ENCODE peak calls at places on chromosomes 7 and 10, in four cellular contexts. Z, K, Q and S are unnamed samples.
A peak's percentile ranks its signal among the peaks of the same experiment; 100 is the strongest.

GRCh38 chr10:70232155-70232858 is 922 bp downstream of the PPA1 start:
- DNase-seq in Z (peak; percentile 28), Q (no peak), K (peak; percentile 22), S (no peak)

GRCh38 chr7:45001826-45002225 is 1.8 kb downstream of the CCM2 start:
- DNase-seq in K (no peak), Z (no peak), Q (no peak), S (no peak)

GRCh38 chr10:5497948-5498730 is 1.2 kb downstream of the CALML5 start:
- DNase-seq in Q (no peak), K (no peak), Z (no peak), S (no peak)

GRCh38 chr7:71740196-71740560 is 608.2 kb downstream of the GALNT17 start:
- DNase-seq in Z (no peak), Q (no peak), K (no peak), S (no peak)

GRCh38 chr7:108181073-108181985 is 51.2 kb upstream of the LAMB4 start:
- DNase-seq in Q (peak; percentile 51), Z (no peak), K (peak; percentile 57), S (peak; percentile 64)

GRCh38 chr7:66728571-66728970 is 12.0 kb upstream of the RABGEF1 start:
- DNase-seq in Z (no peak), K (no peak), Q (no peak), S (no peak)

GRCh38 chr7:11985971-11986370 is 154.0 kb upstream of the THSD7A start:
- DNase-seq in Z (no peak), K (no peak), Q (no peak), S (no peak)

GRCh38 chr10:72690071-72690755 is 1.7 kb upstream of the MCU start:
- DNase-seq in Z (no peak), K (no peak), Q (no peak), S (no peak)

GRCh38 chr10:131972474-131973071 is 9.2 kb downstream of the BNIP3 start:
- DNase-seq in Q (no peak), Z (no peak), K (peak; percentile 47), S (no peak)

GRCh38 chr7:3995187-3995586 is 686.9 kb upstream of the FOXK1 start:
- DNase-seq in Z (no peak), Q (no peak), K (no peak), S (no peak)

GRCh38 chr7:66330961-66331360 is 125.8 kb downstream of the TPST1 start:
- DNase-seq in Q (no peak), Z (no peak), K (no peak), S (no peak)

GRCh38 chr10:98444314-98445006 is 2.3 kb downstream of the HPS1 start:
- DNase-seq in Q (no peak), Z (no peak), K (no peak), S (no peak)

GRCh38 chr7:151389768-151390593 is 19.9 kb downstream of the WDR86 start:
- DNase-seq in Z (no peak), Q (no peak), K (no peak), S (no peak)

GRCh38 chr7:69067397-69067796 is 530.9 kb upstream of the AUTS2 start:
- DNase-seq in Z (no peak), Q (no peak), K (no peak), S (peak; percentile 1)

GRCh38 chr10:28722065-28722803 is 44.9 kb downstream of the BAMBI start:
- DNase-seq in Q (no peak), K (peak; percentile 60), Z (no peak), S (peak; percentile 0)

GRCh38 chr7:132394283-132395003 is 181.8 kb downstream of the PLXNA4 start:
- DNase-seq in K (no peak), Z (no peak), Q (no peak), S (no peak)

GRCh38 chr7:17690030-17690429 is 250.3 kb downstream of the SNX13 start:
- DNase-seq in Z (no peak), K (no peak), Q (peak; percentile 97), S (no peak)

GRCh38 chr7:2814682-2815522 is 29.2 kb downstream of the GNA12 start:
- DNase-seq in K (no peak), Z (no peak), Q (no peak), S (no peak)

GRCh38 chr7:23710000-23710399 is at the start of gene STK31:
- DNase-seq in Z (no peak), Q (no peak), K (no peak), S (no peak)

GRCh38 chr7:14235056-14235455 is 245.6 kb upstream of the ETV1 start:
- DNase-seq in Q (no peak), Z (no peak), K (no peak), S (no peak)

GRCh38 chr7:29957921-29958320 is 31.7 kb downstream of the SCRN1 start:
- DNase-seq in Q (no peak), K (peak; percentile 23), Z (no peak), S (peak; percentile 23)

GRCh38 chr10:112955736-112956421 is 5.8 kb downstream of the TCF7L2 start:
- DNase-seq in Q (peak; percentile 43), K (no peak), Z (no peak), S (no peak)

GRCh38 chr7:66167773-66168367 is 37.3 kb upstream of the TPST1 start:
- DNase-seq in K (peak; percentile 9), Z (no peak), Q (no peak), S (no peak)

GRCh38 chr7:102469351-102469971 is 4.7 kb downstream of the LRWD1 start:
- DNase-seq in Z (no peak), K (no peak), Q (no peak), S (no peak)

GRCh38 chr7:152865011-152865410 is 105.5 kb downstream of the ACTR3B start:
- DNase-seq in K (no peak), Q (no peak), Z (no peak), S (no peak)

GRCh38 chr10:4812041-4812440 is 14.0 kb upstream of the AKR1E2 start:
- DNase-seq in Q (no peak), Z (no peak), K (no peak), S (no peak)

GRCh38 chr10:70191161-70191770 is 21.0 kb upstream of the SAR1A start:
- DNase-seq in Q (no peak), K (no peak), Z (no peak), S (no peak)

GRCh38 chr7:4803397-4804241 is 28.2 kb downstream of the AP5Z1 start:
- DNase-seq in Z (no peak), K (no peak), Q (no peak), S (no peak)

GRCh38 chr7:114418117-114418516 is 3.5 kb downstream of the FOXP2 start:
- DNase-seq in K (peak; percentile 21), Q (no peak), Z (no peak), S (no peak)

GRCh38 chr10:132011027-132011426 is 29.3 kb upstream of the BNIP3 start:
- DNase-seq in K (no peak), Q (no peak), Z (no peak), S (no peak)

GRCh38 chr7:72337822-72338167 is 74.3 kb downstream of the CALN1 start:
- DNase-seq in Q (no peak), Z (no peak), K (no peak), S (no peak)

GRCh38 chr10:33927347-33927746 is 592.9 kb upstream of the NRP1 start:
- DNase-seq in Q (no peak), K (no peak), Z (no peak), S (no peak)

GRCh38 chr10:93143286-93143685 is 69.6 kb downstream of the CYP26A1 start:
- DNase-seq in K (no peak), Q (no peak), Z (no peak), S (no peak)

GRCh38 chr7:158929306-158929705 is 72.9 kb downstream of the DYNC2I1 start:
- DNase-seq in Q (no peak), K (no peak), Z (no peak), S (no peak)

GRCh38 chr10:79562135-79562756 is 2.0 kb upstream of the SFTPA2 start:
- DNase-seq in K (peak; percentile 28), Q (peak; percentile 37), Z (no peak), S (peak; percentile 47)